ENCODE peak calls at places on chromosomes 5 and 9, in nine cellular contexts. Y is NCI-H748 treated with DMSO at 0.1 percent for 48 hours, W is NCI-H446 treated with DMSO at 0.1 percent for 48 hours, J is iPS-NIHi11, H is HTR-8/SVneo, X is osteocyte, O is GM10248, K is left lung, L is C1 segment of cervical spinal cord. R is an unnamed sample.

GRCh38 chr9:89363311-89363670 is 45.0 kb downstream of the SECISBP2 start:
- DNase-seq in J (no peak), W (no peak), X (no peak), L (no peak), H (no peak), K (no peak), Y (no peak), O (no peak), R (no peak)

GRCh38 chr5:140488914-140489313 is 58.5 kb upstream of the EIF4EBP3 start:
- DNase-seq in K (no peak), X (no peak), L (no peak), O (no peak), J (no peak), Y (no peak), H (no peak), W (no peak), R (no peak)

GRCh38 chr9:100100268-100100667 is 1.2 kb downstream of the INVS start:
- DNase-seq in L (no peak), O (no peak), H (no peak), J (no peak), K (no peak), Y (no peak), X (no peak), W (no peak), R (no peak)

GRCh38 chr5:34675857-34676256 is 19.7 kb downstream of the RAI14 start:
- DNase-seq in J (no peak), K (no peak), O (no peak), W (no peak), X (no peak), H (no peak), Y (no peak), L (no peak), R (no peak)

GRCh38 chr5:139859013-139859412 is 63.4 kb downstream of the PSD2 start:
- DNase-seq in K (peak; percentile 15), X (no peak), H (no peak), Y (no peak), L (no peak), O (no peak), J (no peak), W (no peak), R (no peak)

GRCh38 chr9:115672477-115673316 is 480.9 kb upstream of the PAPPA start:
- DNase-seq in W (no peak), K (no peak), J (peak; percentile 43), X (peak; percentile 85), O (no peak), L (no peak), Y (no peak), H (peak; percentile 50), R (peak; percentile 98)

GRCh38 chr5:170333161-170333909 is 35.8 kb upstream of the LCP2 start:
- DNase-seq in L (no peak), O (no peak), H (no peak), W (no peak), J (peak; percentile 46), K (peak; percentile 72), Y (peak; percentile 71), X (no peak), R (peak; percentile 2)

GRCh38 chr5:110879675-110880074 is 140.9 kb downstream of the SLC25A46 start:
- DNase-seq in O (no peak), W (no peak), J (no peak), L (no peak), K (no peak), X (no peak), H (no peak), Y (no peak), R (no peak)

GRCh38 chr9:102069969-102070368 is 331.5 kb upstream of the GRIN3A start:
- DNase-seq in L (no peak), K (no peak), J (no peak), W (peak; percentile 82), X (no peak), O (no peak), H (no peak), Y (no peak), R (peak; percentile 29)